ENCODE peak calls at places on chromosomes 6 and 20, in four cellular contexts. I is IMR-90, L is A673, A is fibroblast of the aortic adventitia. O is an unnamed sample.

GRCh38 chr6:17672064-17672718 is 34.5 kb downstream of the NUP153 start:
- DNase-seq in L (no peak), I (no peak), A (no peak), O (no peak)

GRCh38 chr20:16317445-16318362 is 255.5 kb downstream of the KIF16B start:
- DNase-seq in A (no peak), L (no peak), I (no peak), O (no peak)

GRCh38 chr6:61787998-61788397 is 498.0 kb downstream of the KHDRBS2 start:
- DNase-seq in I (no peak), A (no peak), L (no peak), O (no peak)

GRCh38 chr20:64116541-64117423 is 9.4 kb upstream of the NPBWR2 start:
- DNase-seq in A (no peak), L (no peak), I (no peak), O (no peak)

GRCh38 chr20:17969884-17970409 is 1.1 kb downstream of the MGME1 start:
- DNase-seq in L (no peak), A (no peak), I (peak), O (peak)

GRCh38 chr6:89853068-89853467 is 23.4 kb downstream of the CASP8AP2 start:
- DNase-seq in I (peak), L (no peak), A (peak), O (no peak)

GRCh38 chr6:148445620-148446019 is 103.0 kb downstream of the SASH1 start:
- DNase-seq in A (no peak), L (no peak), I (peak), O (peak)

GRCh38 chr6:137717074-137718073 is 149.7 kb upstream of the TNFAIP3 start:
- DNase-seq in I (no peak), L (no peak), A (no peak), O (no peak)

GRCh38 chr20:1900321-1900791 is 5.1 kb downstream of the SIRPA start:
- DNase-seq in L (peak), I (peak), A (peak), O (peak)

GRCh38 chr6:43402819-43403218 is 24.5 kb upstream of the ABCC10 start:
- DNase-seq in L (peak), A (no peak), I (no peak), O (no peak)

GRCh38 chr20:3744806-3745685 is 12.6 kb downstream of the HSPA12B start:
- DNase-seq in I (no peak), A (no peak), L (peak), O (peak)

GRCh38 chr20:8487715-8488114 is 355.6 kb downstream of the PLCB1 start:
- DNase-seq in L (no peak), A (no peak), I (no peak), O (no peak)

GRCh38 chr20:57262244-57263126 is 4.0 kb downstream of the BMP7 start:
- DNase-seq in I (no peak), L (no peak), A (no peak), O (no peak)

GRCh38 chr6:39821739-39822532 is 29.8 kb downstream of the DAAM2 start:
- DNase-seq in A (peak), L (no peak), I (no peak), O (no peak)

GRCh38 chr20:62818592-62819493 is 2.0 kb downstream of the COL9A3 start:
- DNase-seq in L (peak), A (peak), I (peak), O (no peak)

GRCh38 chr6:148525453-148525852 is 182.8 kb downstream of the SASH1 start:
- DNase-seq in L (no peak), A (peak), I (peak), O (peak)

GRCh38 chr6:45415315-45415714 is 37.6 kb upstream of the SUPT3H start:
- DNase-seq in A (no peak), L (no peak), I (no peak), O (no peak)

GRCh38 chr6:24458134-24458533 is 31.2 kb downstream of the GPLD1 start:
- DNase-seq in L (no peak), A (no peak), I (no peak), O (no peak)

GRCh38 chr20:45361794-45362193 is 1.2 kb upstream of the SYS1 start:
- DNase-seq in L (no peak), I (no peak), A (no peak), O (no peak)

GRCh38 chr6:154112181-154112809 is 73.3 kb downstream of the OPRM1 start:
- DNase-seq in A (no peak), I (no peak), L (no peak), O (no peak)

GRCh38 chr6:16651871-16652270 is 109.4 kb downstream of the ATXN1 start:
- DNase-seq in L (no peak), I (no peak), A (no peak), O (no peak)

GRCh38 chr6:105087571-105088211 is 92.1 kb downstream of the POPDC3 start:
- DNase-seq in I (peak), A (peak), L (peak), O (peak)

GRCh38 chr6:39214120-39214813 is 15.0 kb downstream of the KCNK5 start:
- DNase-seq in I (no peak), A (no peak), L (no peak), O (no peak)

GRCh38 chr6:168250250-168250649 is 69.3 kb downstream of the DACT2 start:
- DNase-seq in L (no peak), I (no peak), A (no peak), O (no peak)

GRCh38 chr6:4732691-4733315 is 43.4 kb upstream of the CDYL start:
- DNase-seq in A (peak), I (peak), L (peak), O (peak)

GRCh38 chr20:37511605-37512275 is 9.3 kb upstream of the NNAT start:
- DNase-seq in A (peak), I (peak), L (no peak), O (peak)

GRCh38 chr6:26383624-26384417 is 913 bp downstream of the BTN2A2 start:
- DNase-seq in I (peak), L (peak), A (peak), O (peak)

GRCh38 chr6:161921602-161922400 is 647.9 kb upstream of the AGPAT4 start:
- DNase-seq in I (no peak), A (no peak), L (peak), O (no peak)

GRCh38 chr6:79762370-79762769 is 131.2 kb downstream of the SH3BGRL2 start:
- DNase-seq in L (peak), A (peak), I (no peak), O (peak)

GRCh38 chr20:1165941-1166340 is 18.8 kb downstream of the TMEM74B start:
- DNase-seq in I (no peak), L (no peak), A (no peak), O (no peak)

GRCh38 chr20:46260480-46260879 is 47.8 kb downstream of the CDH22 start:
- DNase-seq in L (no peak), A (no peak), I (no peak), O (no peak)

GRCh38 chr6:35739645-35740517 is 3.0 kb downstream of the ARMC12 start:
- DNase-seq in L (peak), I (no peak), A (no peak), O (no peak)

GRCh38 chr6:134446901-134447300 is 129.0 kb upstream of the SGK1 start:
- DNase-seq in I (peak), A (peak), L (no peak), O (peak)

GRCh38 chr6:70108230-70108629 is 194.7 kb downstream of the COL9A1 start:
- DNase-seq in I (peak), L (peak), A (peak), O (peak)
- H3K4me3 ChIP-seq in I (no peak), L (no peak), A (no peak), O (no peak)

DNA sequence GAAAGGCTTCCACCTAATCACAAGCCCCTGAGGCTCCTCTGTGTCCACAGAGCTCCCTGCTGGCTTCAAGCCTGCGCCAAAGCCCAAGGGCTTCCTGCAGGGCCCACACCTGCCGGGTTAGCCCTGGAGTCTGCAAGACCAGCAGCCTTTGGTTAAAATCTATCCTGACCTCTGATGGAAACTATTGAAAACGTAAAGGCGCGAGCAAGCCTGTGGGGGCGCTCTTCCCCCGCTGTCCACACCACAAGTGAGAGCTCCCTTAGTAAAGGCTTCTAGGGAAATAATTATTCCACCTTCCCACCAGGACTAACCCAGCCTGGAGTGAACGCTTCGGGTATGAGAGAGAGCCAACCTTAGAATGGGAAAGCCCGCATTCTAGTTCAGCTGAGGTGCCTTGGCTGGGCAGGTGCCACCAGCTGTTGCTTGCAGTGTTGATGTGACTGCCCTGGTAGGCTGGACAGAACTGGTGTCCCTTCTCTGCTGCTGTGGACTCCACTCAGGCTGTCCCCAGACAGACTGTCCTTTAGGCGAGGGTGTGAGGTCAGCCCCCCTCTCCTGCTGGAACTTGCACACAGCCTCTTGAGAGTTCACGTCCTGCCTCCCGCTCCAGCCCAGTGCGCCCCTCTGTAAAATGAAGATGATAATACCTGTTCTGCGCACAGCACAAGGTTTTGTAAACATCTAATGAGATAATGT is 68.7 kb downstream of the SYTL3 start:
- DNase-seq in L (peak), A (peak), I (no peak), O (peak)
- TF ChIP-seq CTCF in L (peak), A (peak), I (peak), O (peak)

GRCh38 chr20:54209216-54209813 is 1.4 kb downstream of the PFDN4 start:
- DNase-seq in L (no peak), I (no peak), A (no peak), O (peak)
- H3K4me3 ChIP-seq in L (peak), I (peak), A (peak), O (peak)

DNA sequence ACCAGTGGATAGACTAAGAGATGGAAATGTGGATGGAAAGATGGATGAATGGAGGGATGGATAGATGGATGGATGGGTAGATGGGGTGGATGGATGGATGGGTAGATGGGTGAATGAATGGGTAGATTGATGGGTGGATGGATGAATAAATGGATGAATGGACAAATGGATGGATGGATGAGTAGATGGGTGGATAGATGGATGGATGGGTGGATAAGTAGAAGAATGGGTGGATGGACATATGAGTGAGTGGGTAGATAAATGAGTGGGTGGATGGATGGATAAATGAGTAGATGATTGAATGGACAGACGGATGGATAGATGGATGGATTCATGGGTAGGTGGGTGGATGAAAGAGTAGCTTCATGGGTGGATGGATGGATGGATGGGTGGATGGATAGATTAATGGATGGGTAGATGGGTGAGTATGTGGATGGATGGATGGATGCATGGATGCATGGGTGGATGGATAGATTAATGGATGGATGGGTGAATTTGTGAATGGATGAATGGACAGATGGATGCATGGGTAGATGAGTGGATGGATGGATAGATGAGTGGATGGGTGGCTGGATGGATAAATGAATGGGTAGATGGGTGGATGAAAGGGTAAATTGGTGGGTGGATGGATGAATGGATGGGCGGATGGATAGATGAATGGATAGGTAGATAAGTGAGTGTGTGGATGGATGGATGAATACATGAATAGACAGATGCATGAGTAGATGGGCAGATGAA is 29.5 kb upstream of the KCNB1 start:
- DNase-seq in I (no peak), L (no peak), A (no peak), O (no peak)
- TF ChIP-seq CTCF in I (no peak), L (no peak), A (no peak), O (no peak)

GRCh38 chr6:150230877-150231428 is 88.1 kb downstream of the PPP1R14C start:
- DNase-seq in I (no peak), L (no peak), A (no peak), O (no peak)
- H3K4me3 ChIP-seq in I (no peak), L (no peak), A (no peak), O (no peak)

O was measured in foreskin fibroblast.